ENCODE peak calls at places on chromosomes 16 and 17, in ten cellular contexts. W is IMR-90; E is A549; I is mucosa of descending colon; T is OCI-LY7; N is body of pancreas; C is WERI-Rb-1; K is astrocyte of the spinal cord; R is omental fat pad; Y is CD8-positive, alpha-beta T cell. A is an unnamed sample.

GRCh38 chr16:81755915-81756644 is 23.0 kb upstream of the PLCG2 start:
- DNase-seq in C (no peak), K (no peak), T (no peak), Y (no peak), W (no peak), N (no peak), R (no peak), E (no peak), I (no peak), A (no peak)

GRCh38 chr16:24609740-24610420 is 70.5 kb downstream of the RBBP6 start:
- DNase-seq in N (peak; percentile 67), I (peak; percentile 46), C (peak; percentile 78), R (peak; percentile 53), W (peak; percentile 31), Y (no peak), T (no peak), K (peak; percentile 50), E (no peak), A (no peak)

GRCh38 chr17:41635121-41636097 is 11.0 kb upstream of the KRT17 start:
- DNase-seq in Y (no peak), C (peak; percentile 79), T (no peak), W (no peak), N (peak; percentile 72), K (no peak), I (no peak), E (no peak), R (no peak), A (no peak)

GRCh38 chr17:32755045-32755805 is 121.7 kb downstream of the MYO1D start:
- DNase-seq in Y (no peak), E (peak; percentile 55), C (no peak), K (peak; percentile 81), N (no peak), I (no peak), T (peak; percentile 55), W (peak; percentile 76), R (no peak), A (peak; percentile 37)

GRCh38 chr16:10314811-10315210 is 71.0 kb upstream of the ATF7IP2 start:
- DNase-seq in N (no peak), T (peak; percentile 66), Y (no peak), W (no peak), E (no peak), K (peak; percentile 16), R (no peak), C (no peak), I (no peak), A (peak; percentile 32)

GRCh38 chr16:19316846-19317245 is 31.3 kb downstream of the CLEC19A start:
- DNase-seq in R (no peak), T (no peak), Y (no peak), E (no peak), W (no peak), C (no peak), N (no peak), I (no peak), K (no peak), A (no peak)

GRCh38 chr16:35188288-35189155 is 1729.1 kb downstream of the TP53TG3F start:
- DNase-seq in I (no peak), T (peak; percentile 1), R (no peak), Y (no peak), E (no peak), K (no peak), W (no peak), C (peak; percentile 49), N (peak; percentile 18), A (no peak)

GRCh38 chr17:61947367-61948078 is 19.7 kb upstream of the INTS2 start:
- DNase-seq in N (no peak), I (no peak), T (no peak), E (no peak), C (no peak), Y (no peak), R (no peak), K (no peak), W (no peak), A (no peak)

GRCh38 chr16:31420037-31420436 is 8.1 kb downstream of the COX6A2 start:
- DNase-seq in T (no peak), I (no peak), W (no peak), E (no peak), Y (no peak), N (no peak), C (no peak), K (no peak), R (no peak), A (no peak)
- TF ChIP-seq CTCF in T (no peak), I (no peak), W (no peak), E (no peak), Y (no peak), N (no peak), C (no peak), K (no peak), R (no peak), A (no peak)

DNA sequence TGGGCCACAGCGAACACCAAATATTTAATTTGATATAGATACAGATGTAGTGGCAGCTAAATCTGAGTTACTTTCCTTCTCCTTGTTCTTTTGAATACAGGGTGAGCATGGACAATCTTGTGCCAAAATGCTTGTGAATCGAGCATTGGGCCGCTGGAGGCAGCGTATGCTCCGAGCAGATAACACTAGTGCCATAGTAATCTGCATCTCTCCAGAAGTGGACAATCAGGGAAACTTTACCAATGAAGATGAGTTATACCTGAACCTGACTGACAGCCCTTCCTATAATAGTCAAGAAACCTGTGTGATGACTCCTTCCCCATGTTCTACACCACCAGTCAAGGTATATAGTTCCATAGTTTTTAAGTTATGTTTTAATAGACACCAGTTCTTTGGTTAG is 21.2 kb upstream of the BCAS3 start:
- DNase-seq in N (no peak), R (no peak), K (no peak), E (no peak), Y (no peak), T (no peak), C (no peak), I (no peak), W (no peak), A (no peak)
- TF ChIP-seq CTCF in N (no peak), R (no peak), K (no peak), E (no peak), Y (no peak), T (no peak), C (no peak), I (no peak), W (no peak), A (no peak)

GRCh38 chr16:62041401-62041800 is 5.2 kb upstream of the CDH8 start:
- DNase-seq in I (no peak), R (no peak), E (peak; percentile 5), T (peak; percentile 8), W (no peak), Y (no peak), C (no peak), N (no peak), K (peak; percentile 58), A (peak; percentile 23)
- TF ChIP-seq CTCF in I (no peak), R (no peak), E (peak; percentile 51), T (peak; percentile 65), W (no peak), Y (no peak), C (peak; percentile 34), N (peak; percentile 12), K (peak; percentile 67), A (peak; percentile 12)

GRCh38 chr16:86819523-86819887 is 241.2 kb downstream of the FOXL1 start:
- DNase-seq in I (no peak), Y (no peak), N (no peak), W (no peak), C (no peak), K (no peak), R (no peak), E (no peak), T (no peak), A (no peak)
- TF ChIP-seq CTCF in I (no peak), Y (no peak), N (no peak), W (peak; percentile 47), C (no peak), K (peak; percentile 41), R (no peak), E (no peak), T (no peak), A (no peak)

GRCh38 chr17:44733753-44734152 is 25.0 kb upstream of the ADAM11 start:
- DNase-seq in R (no peak), N (no peak), Y (no peak), K (peak; percentile 7), E (peak; percentile 45), W (no peak), C (peak; percentile 84), T (peak; percentile 13), I (no peak), A (no peak)
- TF ChIP-seq CTCF in R (no peak), N (no peak), Y (no peak), K (peak; percentile 48), E (peak; percentile 31), W (peak; percentile 21), C (peak; percentile 94), T (peak; percentile 64), I (no peak), A (peak; percentile 18)

DNA sequence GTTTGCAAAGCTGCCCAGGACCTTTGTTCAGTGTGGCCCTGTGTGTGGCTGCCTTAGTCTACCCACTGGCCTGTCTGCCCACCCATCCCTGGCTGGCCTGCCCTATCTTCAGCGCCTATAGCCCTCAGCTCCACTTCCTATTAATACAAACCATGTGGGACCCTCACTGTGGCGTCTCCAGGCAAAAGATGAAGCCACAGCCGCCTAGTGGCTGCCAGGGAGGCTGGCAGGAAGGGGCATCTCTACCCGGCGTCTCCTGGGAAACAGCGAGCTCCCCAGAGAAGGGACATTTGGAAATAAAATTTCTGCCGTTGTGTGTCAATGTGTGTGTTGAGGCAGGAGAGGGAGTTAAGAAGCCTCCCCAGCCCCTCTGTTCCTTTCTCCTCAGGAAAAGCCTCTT is 31.5 kb downstream of the NEUROD2 start:
- DNase-seq in E (peak; percentile 80), R (no peak), W (no peak), Y (no peak), T (peak; percentile 27), I (no peak), C (no peak), K (no peak), N (no peak), A (no peak)
- TF ChIP-seq CTCF in E (peak; percentile 45), R (no peak), W (peak; percentile 44), Y (no peak), T (peak; percentile 71), I (no peak), C (peak; percentile 78), K (peak; percentile 78), N (peak; percentile 33), A (no peak)

DNA sequence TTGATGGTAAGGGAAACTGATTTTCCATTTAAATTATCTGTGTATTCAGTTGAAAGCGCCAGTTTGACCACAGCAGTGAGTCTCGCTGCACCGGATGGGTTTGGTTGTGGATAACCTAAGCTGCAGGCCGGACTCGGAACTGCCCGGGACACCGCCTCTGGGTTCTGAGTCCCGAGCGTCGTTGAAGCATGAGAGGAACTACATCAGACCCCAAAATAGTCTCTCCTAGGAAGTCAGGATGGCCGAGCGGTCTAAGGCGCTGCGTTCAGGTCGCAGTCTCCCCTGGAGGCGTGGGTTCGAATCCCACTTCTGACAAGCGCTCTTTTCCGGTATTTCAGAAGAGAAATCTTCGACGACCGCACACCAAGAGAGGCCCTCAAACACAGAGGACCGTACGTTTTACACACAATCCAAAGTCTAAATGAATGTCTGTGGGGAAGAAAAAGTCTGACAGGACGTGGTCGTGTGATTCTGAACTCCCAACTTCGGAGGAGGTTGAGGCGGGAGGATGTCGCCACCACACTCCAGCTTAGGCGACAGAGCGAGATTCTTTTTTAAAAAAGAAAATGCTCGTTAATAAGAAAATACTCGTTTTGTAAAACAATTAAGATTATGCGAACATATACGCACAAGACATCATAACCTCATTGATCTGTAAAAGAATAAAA is 15.4 kb upstream of the PLLP start:
- DNase-seq in R (peak; percentile 79), E (peak; percentile 97), I (peak; percentile 85), W (peak; percentile 97), K (peak; percentile 96), Y (peak; percentile 71), C (peak; percentile 83), N (peak; percentile 89), T (peak; percentile 93), A (peak; percentile 76)
- TF ChIP-seq CTCF in R (peak; percentile 52), E (no peak), I (no peak), W (no peak), K (no peak), Y (no peak), C (no peak), N (peak; percentile 56), T (peak; percentile 25), A (no peak)